ENCODE peak calls at places on chromosome 10, in six cellular contexts. One of them, this sample, is unnamed.
A peak's percentile ranks its signal among the peaks of the same experiment; 100 is the strongest.

GRCh38 chr10:92657024-92657423 is 32.7 kb upstream of the HHEX start:
- DNase-seq in EH: peak; percentile 42
- DNase-seq in GM06990: no peak
- DNase-seq in H54: no peak
- DNase-seq in A549: no peak
- DNase-seq in DMS 273 treated with DMSO at 0.1 percent for 48 hours: no peak
- DNase-seq in this sample: no peak

GRCh38 chr10:21398549-21399345 is 126.7 kb downstream of the SKIDA1 start:
- DNase-seq in EH: peak; percentile 88
- DNase-seq in GM06990: no peak
- DNase-seq in H54: no peak
- DNase-seq in A549: peak; percentile 28
- DNase-seq in DMS 273 treated with DMSO at 0.1 percent for 48 hours: no peak
- DNase-seq in this sample: no peak

GRCh38 chr10:70552585-70552984 is 50.0 kb downstream of the PRF1 start:
- DNase-seq in EH: no peak
- DNase-seq in GM06990: no peak
- DNase-seq in H54: no peak
- DNase-seq in A549: no peak
- DNase-seq in DMS 273 treated with DMSO at 0.1 percent for 48 hours: no peak
- DNase-seq in this sample: no peak

GRCh38 chr10:132698761-132699391 is 87.1 kb downstream of the NKX6-2 start:
- DNase-seq in EH: no peak
- DNase-seq in GM06990: no peak
- DNase-seq in H54: no peak
- DNase-seq in A549: no peak
- DNase-seq in DMS 273 treated with DMSO at 0.1 percent for 48 hours: no peak
- DNase-seq in this sample: no peak

GRCh38 chr10:124213881-124214523 is 120.6 kb upstream of the CHST15 start:
- DNase-seq in EH: no peak
- DNase-seq in GM06990: no peak
- DNase-seq in H54: no peak
- DNase-seq in A549: no peak
- DNase-seq in DMS 273 treated with DMSO at 0.1 percent for 48 hours: no peak
- DNase-seq in this sample: no peak

GRCh38 chr10:50614444-50615137 is 9.2 kb downstream of the SGMS1 start:
- DNase-seq in EH: no peak
- DNase-seq in GM06990: peak; percentile 3
- DNase-seq in H54: no peak
- DNase-seq in A549: peak; percentile 46
- DNase-seq in DMS 273 treated with DMSO at 0.1 percent for 48 hours: peak; percentile 15
- DNase-seq in this sample: peak; percentile 71

GRCh38 chr10:126062132-126063032 is 166.0 kb downstream of the FANK1 start:
- DNase-seq in EH: peak; percentile 99
- DNase-seq in GM06990: no peak
- DNase-seq in H54: peak; percentile 53
- DNase-seq in A549: peak; percentile 88
- DNase-seq in DMS 273 treated with DMSO at 0.1 percent for 48 hours: no peak
- DNase-seq in this sample: no peak

GRCh38 chr10:113084031-113084430 is 134.0 kb downstream of the TCF7L2 start:
- DNase-seq in EH: peak; percentile 59
- DNase-seq in GM06990: no peak
- DNase-seq in H54: no peak
- DNase-seq in A549: no peak
- DNase-seq in DMS 273 treated with DMSO at 0.1 percent for 48 hours: no peak
- DNase-seq in this sample: no peak

GRCh38 chr10:1255166-1255565 is 199.0 kb downstream of the WDR37 start:
- DNase-seq in EH: no peak
- DNase-seq in GM06990: no peak
- DNase-seq in H54: peak; percentile 7
- DNase-seq in A549: no peak
- DNase-seq in DMS 273 treated with DMSO at 0.1 percent for 48 hours: no peak
- DNase-seq in this sample: no peak

GRCh38 chr10:70000262-70000661 is 52.4 kb upstream of the MACROH2A2 start:
- DNase-seq in EH: no peak
- DNase-seq in GM06990: no peak
- DNase-seq in H54: no peak
- DNase-seq in A549: no peak
- DNase-seq in DMS 273 treated with DMSO at 0.1 percent for 48 hours: no peak
- DNase-seq in this sample: no peak

GRCh38 chr10:88181902-88182671 is 318.7 kb downstream of the PTEN start:
- DNase-seq in EH: no peak
- DNase-seq in GM06990: peak; percentile 9
- DNase-seq in H54: no peak
- DNase-seq in A549: no peak
- DNase-seq in DMS 273 treated with DMSO at 0.1 percent for 48 hours: no peak
- DNase-seq in this sample: peak; percentile 19

GRCh38 chr10:133448120-133448519 is 5.6 kb upstream of the SCART1 start:
- DNase-seq in EH: no peak
- DNase-seq in GM06990: no peak
- DNase-seq in H54: no peak
- DNase-seq in A549: no peak
- DNase-seq in DMS 273 treated with DMSO at 0.1 percent for 48 hours: no peak
- DNase-seq in this sample: no peak

GRCh38 chr10:69687396-69687795 is 57.3 kb downstream of the FAM241B start:
- DNase-seq in EH: no peak
- DNase-seq in GM06990: no peak
- DNase-seq in H54: no peak
- DNase-seq in A549: no peak
- DNase-seq in DMS 273 treated with DMSO at 0.1 percent for 48 hours: no peak
- DNase-seq in this sample: no peak

GRCh38 chr10:103759100-103759781 is 96.1 kb downstream of the SH3PXD2A start:
- DNase-seq in EH: peak; percentile 87
- DNase-seq in GM06990: no peak
- DNase-seq in H54: no peak
- DNase-seq in A549: peak; percentile 55
- DNase-seq in DMS 273 treated with DMSO at 0.1 percent for 48 hours: peak; percentile 74
- DNase-seq in this sample: peak; percentile 32

GRCh38 chr10:3761916-3762708 is 22.9 kb downstream of the KLF6 start:
- DNase-seq in EH: peak; percentile 66
- DNase-seq in GM06990: no peak
- DNase-seq in H54: no peak
- DNase-seq in A549: no peak
- DNase-seq in DMS 273 treated with DMSO at 0.1 percent for 48 hours: no peak
- DNase-seq in this sample: no peak

GRCh38 chr10:87781545-87781944 is 36.5 kb downstream of the ATAD1 start:
- DNase-seq in EH: no peak
- DNase-seq in GM06990: no peak
- DNase-seq in H54: no peak
- DNase-seq in A549: no peak
- DNase-seq in DMS 273 treated with DMSO at 0.1 percent for 48 hours: no peak
- DNase-seq in this sample: no peak

GRCh38 chr10:67933199-67933598 is 48.7 kb downstream of the SIRT1 start:
- DNase-seq in EH: no peak
- DNase-seq in GM06990: no peak
- DNase-seq in H54: no peak
- DNase-seq in A549: no peak
- DNase-seq in DMS 273 treated with DMSO at 0.1 percent for 48 hours: no peak
- DNase-seq in this sample: no peak

GRCh38 chr10:70575874-70576802 is 26.4 kb downstream of the PRF1 start:
- DNase-seq in EH: peak; percentile 65
- DNase-seq in GM06990: peak; percentile 74
- DNase-seq in H54: peak; percentile 72
- DNase-seq in A549: no peak
- DNase-seq in DMS 273 treated with DMSO at 0.1 percent for 48 hours: no peak
- DNase-seq in this sample: peak; percentile 94

This sample was measured in GM12865.